ENCODE peak calls at places on chromosomes 3 and 15, in five cellular contexts. One of them, this sample, is unnamed.

GRCh38 chr3:73623996-73624362 is 762 bp downstream of the PDZRN3 start:
- DNase-seq in fibroblast of mammary gland: peak
- DNase-seq in RWPE2: no peak
- DNase-seq in bronchial epithelial cell: no peak
- DNase-seq in omental fat pad: no peak
- DNase-seq in this sample: no peak

GRCh38 chr15:61598655-61599054 is 369.6 kb upstream of the RORA start:
- DNase-seq in bronchial epithelial cell: no peak
- DNase-seq in RWPE2: no peak
- DNase-seq in omental fat pad: no peak
- DNase-seq in fibroblast of mammary gland: no peak
- DNase-seq in this sample: no peak

GRCh38 chr3:195867631-195868335 is 40.6 kb downstream of the TNK2 start:
- DNase-seq in fibroblast of mammary gland: no peak
- DNase-seq in RWPE2: peak
- DNase-seq in omental fat pad: no peak
- DNase-seq in bronchial epithelial cell: no peak
- DNase-seq in this sample: peak

GRCh38 chr15:32683906-32684584 is 33.8 kb upstream of the GREM1 start:
- DNase-seq in fibroblast of mammary gland: peak
- DNase-seq in bronchial epithelial cell: peak
- DNase-seq in RWPE2: no peak
- DNase-seq in omental fat pad: no peak
- DNase-seq in this sample: no peak

GRCh38 chr3:197317250-197317963 is 19.0 kb upstream of the DLG1 start:
- DNase-seq in omental fat pad: no peak
- DNase-seq in RWPE2: no peak
- DNase-seq in fibroblast of mammary gland: peak
- DNase-seq in bronchial epithelial cell: peak
- DNase-seq in this sample: no peak

GRCh38 chr15:50676799-50677483 is 9.7 kb downstream of the TRPM7 start:
- DNase-seq in RWPE2: no peak
- DNase-seq in omental fat pad: no peak
- DNase-seq in fibroblast of mammary gland: peak
- DNase-seq in bronchial epithelial cell: peak
- DNase-seq in this sample: no peak

GRCh38 chr3:136194409-136195257 is 1.5 kb downstream of the MSL2 start:
- DNase-seq in fibroblast of mammary gland: no peak
- DNase-seq in omental fat pad: no peak
- DNase-seq in bronchial epithelial cell: peak
- DNase-seq in RWPE2: no peak
- DNase-seq in this sample: no peak

GRCh38 chr3:184175506-184175905 is 851 bp downstream of the AP2M1 start:
- DNase-seq in fibroblast of mammary gland: no peak
- DNase-seq in bronchial epithelial cell: no peak
- DNase-seq in omental fat pad: no peak
- DNase-seq in RWPE2: peak
- DNase-seq in this sample: peak

GRCh38 chr3:154059798-154060197 is 61.4 kb upstream of the ARHGEF26 start:
- DNase-seq in fibroblast of mammary gland: no peak
- DNase-seq in RWPE2: no peak
- DNase-seq in bronchial epithelial cell: peak
- DNase-seq in omental fat pad: no peak
- DNase-seq in this sample: no peak

GRCh38 chr15:62135532-62136134 is 29.5 kb downstream of the C2CD4B start:
- DNase-seq in bronchial epithelial cell: peak
- DNase-seq in fibroblast of mammary gland: peak
- DNase-seq in RWPE2: no peak
- DNase-seq in omental fat pad: no peak
- DNase-seq in this sample: no peak

GRCh38 chr3:12147263-12147780 is 11.4 kb downstream of the TIMP4 start:
- DNase-seq in fibroblast of mammary gland: no peak
- DNase-seq in omental fat pad: no peak
- DNase-seq in RWPE2: no peak
- DNase-seq in bronchial epithelial cell: no peak
- DNase-seq in this sample: no peak

GRCh38 chr15:93063796-93064690 is 25.0 kb downstream of the RGMA start:
- DNase-seq in fibroblast of mammary gland: no peak
- DNase-seq in omental fat pad: no peak
- DNase-seq in bronchial epithelial cell: no peak
- DNase-seq in RWPE2: no peak
- DNase-seq in this sample: no peak

GRCh38 chr3:115915061-115915460 is 291.8 kb downstream of the GAP43 start:
- DNase-seq in omental fat pad: no peak
- DNase-seq in RWPE2: no peak
- DNase-seq in bronchial epithelial cell: peak
- DNase-seq in fibroblast of mammary gland: no peak
- DNase-seq in this sample: no peak

GRCh38 chr3:143831208-143831607 is 17.1 kb downstream of the SLC9A9 start:
- DNase-seq in omental fat pad: no peak
- DNase-seq in RWPE2: no peak
- DNase-seq in fibroblast of mammary gland: peak
- DNase-seq in bronchial epithelial cell: peak
- DNase-seq in this sample: no peak

GRCh38 chr15:50262533-50262932 is 3.0 kb downstream of the HDC start:
- DNase-seq in fibroblast of mammary gland: no peak
- DNase-seq in RWPE2: no peak
- DNase-seq in bronchial epithelial cell: no peak
- DNase-seq in omental fat pad: no peak
- DNase-seq in this sample: no peak

GRCh38 chr15:72315706-72316370 is 4.1 kb downstream of the CELF6 start:
- DNase-seq in bronchial epithelial cell: no peak
- DNase-seq in RWPE2: peak
- DNase-seq in omental fat pad: no peak
- DNase-seq in fibroblast of mammary gland: peak
- DNase-seq in this sample: no peak

GRCh38 chr3:30989266-30989799 is 94.9 kb upstream of the GADL1 start:
- DNase-seq in bronchial epithelial cell: no peak
- DNase-seq in omental fat pad: no peak
- DNase-seq in fibroblast of mammary gland: no peak
- DNase-seq in RWPE2: no peak
- DNase-seq in this sample: no peak

GRCh38 chr3:11671648-11672100 is 28.0 kb upstream of the VGLL4 start:
- DNase-seq in omental fat pad: no peak
- DNase-seq in RWPE2: no peak
- DNase-seq in fibroblast of mammary gland: peak
- DNase-seq in bronchial epithelial cell: peak
- DNase-seq in this sample: no peak

GRCh38 chr3:187919018-187919417 is 173.8 kb upstream of the BCL6 start:
- DNase-seq in bronchial epithelial cell: peak
- DNase-seq in omental fat pad: no peak
- DNase-seq in fibroblast of mammary gland: no peak
- DNase-seq in RWPE2: no peak
- DNase-seq in this sample: no peak

GRCh38 chr3:195265363-195265976 is 5.5 kb downstream of the XXYLT1 start:
- DNase-seq in fibroblast of mammary gland: no peak
- DNase-seq in RWPE2: no peak
- DNase-seq in omental fat pad: no peak
- DNase-seq in bronchial epithelial cell: no peak
- DNase-seq in this sample: no peak

GRCh38 chr15:94162946-94163345 is 68.4 kb upstream of the MCTP2 start:
- DNase-seq in RWPE2: no peak
- DNase-seq in fibroblast of mammary gland: no peak
- DNase-seq in bronchial epithelial cell: no peak
- DNase-seq in omental fat pad: no peak
- DNase-seq in this sample: no peak

GRCh38 chr3:42526616-42527367 is 24.3 kb downstream of the VIPR1 start:
- DNase-seq in omental fat pad: no peak
- DNase-seq in bronchial epithelial cell: no peak
- DNase-seq in fibroblast of mammary gland: no peak
- DNase-seq in RWPE2: no peak
- DNase-seq in this sample: no peak

This sample was measured in chondrocyte.